ENCODE peak calls at places on chromosomes 7 and 10, in nine cellular contexts. O, A, G, Y, Q, Z, S, U and H are unnamed samples.

GRCh38 chr10:93553501-93554374 is 12.7 kb upstream of the FFAR4 start:
- DNase-seq in O (no peak), A (no peak), G (no peak), Y (no peak), Q (no peak), Z (no peak), S (no peak), U (no peak), H (no peak)

GRCh38 chr7:6448943-6449543 is 1.3 kb upstream of the DAGLB start:
- DNase-seq in O (no peak), A (no peak), G (no peak), Y (no peak), Q (no peak), Z (peak), S (no peak), U (no peak), H (no peak)

GRCh38 chr7:22718200-22718711 is 8.7 kb upstream of the IL6 start:
- DNase-seq in O (no peak), A (no peak), G (no peak), Y (peak), Q (peak), Z (no peak), S (no peak), U (peak), H (no peak)

GRCh38 chr10:31101123-31101522 is 69.5 kb upstream of the ZNF438 start:
- DNase-seq in O (peak), A (no peak), G (no peak), Y (peak), Q (peak), Z (no peak), S (peak), U (peak), H (peak)

GRCh38 chr7:70571986-70572385 is 560.0 kb upstream of the GALNT17 start:
- DNase-seq in O (no peak), A (peak), G (peak), Y (no peak), Q (no peak), Z (no peak), S (no peak), U (no peak), H (peak)

GRCh38 chr10:1273372-1274097 is 217.3 kb downstream of the WDR37 start:
- DNase-seq in O (no peak), A (no peak), G (no peak), Y (no peak), Q (no peak), Z (no peak), S (no peak), U (no peak), H (no peak)

GRCh38 chr7:139557857-139558581 is 34.5 kb downstream of the CLEC2L start:
- DNase-seq in O (no peak), A (peak), G (no peak), Y (no peak), Q (no peak), Z (no peak), S (no peak), U (no peak), H (no peak)

GRCh38 chr10:43884516-43885105 is 235.9 kb upstream of the ZNF32 start:
- DNase-seq in O (no peak), A (no peak), G (no peak), Y (no peak), Q (no peak), Z (no peak), S (no peak), U (no peak), H (no peak)

GRCh38 chr7:98354511-98355249 is 46.2 kb downstream of the BAIAP2L1 start:
- DNase-seq in O (no peak), A (peak), G (no peak), Y (peak), Q (no peak), Z (no peak), S (no peak), U (peak), H (peak)

GRCh38 chr10:4088354-4089066 is 303.5 kb upstream of the KLF6 start:
- DNase-seq in O (peak), A (no peak), G (no peak), Y (no peak), Q (no peak), Z (no peak), S (no peak), U (no peak), H (no peak)

GRCh38 chr10:84196083-84196482 is 1.7 kb downstream of the CDHR1 start:
- DNase-seq in O (no peak), A (peak), G (no peak), Y (no peak), Q (no peak), Z (no peak), S (no peak), U (no peak), H (no peak)

GRCh38 chr7:51288896-51289607 is 27.6 kb downstream of the COBL start:
- DNase-seq in O (no peak), A (peak), G (no peak), Y (no peak), Q (no peak), Z (no peak), S (no peak), U (peak), H (no peak)

GRCh38 chr10:132443605-132443997 is 46.6 kb downstream of the PWWP2B start:
- DNase-seq in O (peak), A (peak), G (peak), Y (peak), Q (no peak), Z (peak), S (peak), U (no peak), H (peak)

GRCh38 chr7:28060371-28060950 is 120.1 kb downstream of the JAZF1 start:
- DNase-seq in O (no peak), A (no peak), G (no peak), Y (no peak), Q (no peak), Z (no peak), S (no peak), U (no peak), H (no peak)

GRCh38 chr7:133853706-133854276 is 273.3 kb upstream of the LRGUK start:
- DNase-seq in O (no peak), A (peak), G (no peak), Y (peak), Q (peak), Z (peak), S (no peak), U (peak), H (peak)

GRCh38 chr10:77037735-77038411 is 599.7 kb downstream of the KCNMA1 start:
- DNase-seq in O (no peak), A (no peak), G (no peak), Y (no peak), Q (no peak), Z (no peak), S (no peak), U (no peak), H (no peak)

GRCh38 chr7:84454174-84454959 is 259.8 kb upstream of the SEMA3A start:
- DNase-seq in O (no peak), A (no peak), G (no peak), Y (peak), Q (no peak), Z (peak), S (no peak), U (no peak), H (peak)

GRCh38 chr10:125061557-125062243 is 98.7 kb downstream of the CTBP2 start:
- DNase-seq in O (no peak), A (no peak), G (peak), Y (no peak), Q (no peak), Z (peak), S (no peak), U (no peak), H (no peak)

GRCh38 chr7:142528608-142529408 is 220.5 kb upstream of the PRSS1 start:
- DNase-seq in O (no peak), A (no peak), G (no peak), Y (no peak), Q (no peak), Z (no peak), S (no peak), U (no peak), H (no peak)

GRCh38 chr10:19906108-19906791 is 90.0 kb downstream of the PLXDC2 start:
- DNase-seq in O (no peak), A (no peak), G (no peak), Y (no peak), Q (no peak), Z (no peak), S (no peak), U (no peak), H (no peak)